ENCODE peak calls at places on chromosomes 2 and 18, in eight cellular contexts. B, K, Q, S, X, R, J and N are unnamed samples.

GRCh38 chr18:29434650-29435049 is 1257.7 kb upstream of the CDH2 start:
- DNase-seq in K (no peak), R (no peak), J (no peak), Q (no peak), X (no peak), B (no peak), S (no peak), N (no peak)

GRCh38 chr2:230909841-230910545 is 15.0 kb downstream of the GPR55 start:
- DNase-seq in S (no peak), R (no peak), J (no peak), Q (no peak), B (no peak), X (peak; percentile 29), K (no peak), N (no peak)

GRCh38 chr2:217222511-217222910 is 362.6 kb upstream of the TNP1 start:
- DNase-seq in J (no peak), R (no peak), S (no peak), X (no peak), K (no peak), B (no peak), Q (no peak), N (no peak)

GRCh38 chr2:129438501-129439057 is 540.9 kb upstream of the RAB6C start:
- DNase-seq in Q (peak; percentile 89), X (no peak), S (no peak), J (no peak), B (no peak), R (no peak), K (no peak), N (no peak)

GRCh38 chr2:127121776-127122176 is 14.8 kb upstream of the BIN1 start:
- DNase-seq in S (no peak), Q (no peak), K (no peak), X (no peak), B (no peak), R (no peak), J (no peak), N (no peak)

GRCh38 chr18:7358989-7359726 is 128.3 kb downstream of the LRRC30 start:
- DNase-seq in B (no peak), R (no peak), X (no peak), J (no peak), S (no peak), Q (no peak), K (no peak), N (no peak)

GRCh38 chr2:240290432-240291336 is 144.8 kb upstream of the GPC1 start:
- DNase-seq in R (no peak), B (no peak), J (no peak), X (no peak), Q (no peak), K (no peak), S (no peak), N (no peak)

GRCh38 chr2:231058761-231059550 is 2.3 kb downstream of the PSMD1 start:
- DNase-seq in J (no peak), Q (no peak), S (no peak), R (no peak), K (no peak), B (no peak), X (no peak), N (no peak)

GRCh38 chr2:231181848-231182247 is 16.6 kb upstream of the ARMC9 start:
- DNase-seq in Q (no peak), K (no peak), B (peak; percentile 72), R (no peak), X (no peak), S (no peak), J (no peak), N (no peak)

GRCh38 chr18:74541703-74542555 is 7.6 kb downstream of the CNDP1 start:
- DNase-seq in K (no peak), Q (peak; percentile 32), B (peak; percentile 75), X (no peak), R (peak; percentile 78), S (no peak), J (no peak), N (no peak)

GRCh38 chr2:135258193-135258592 is 206.1 kb downstream of the RAB3GAP1 start:
- DNase-seq in X (no peak), Q (no peak), R (no peak), B (no peak), J (no peak), K (no peak), S (no peak), N (no peak)

GRCh38 chr2:230537531-230537976 is 121.6 kb downstream of the SP100 start:
- DNase-seq in S (no peak), J (no peak), Q (no peak), B (no peak), K (peak; percentile 12), X (peak; percentile 39), R (no peak), N (no peak)

GRCh38 chr18:63725682-63726480 is 23.1 kb downstream of the SERPINB11 start:
- DNase-seq in J (no peak), X (no peak), R (no peak), Q (no peak), S (no peak), B (no peak), K (no peak), N (no peak)

GRCh38 chr2:236928353-236929153 is 157.1 kb upstream of the COPS8 start:
- DNase-seq in S (no peak), B (peak; percentile 23), Q (no peak), K (no peak), X (no peak), R (no peak), J (no peak), N (no peak)

GRCh38 chr2:216606551-216607527 is 26.4 kb upstream of the IGFBP2 start:
- DNase-seq in R (no peak), X (no peak), Q (no peak), K (peak; percentile 76), B (no peak), J (peak; percentile 70), S (peak; percentile 16), N (peak; percentile 84)